ENCODE peak calls at places on chromosomes 4 and X, in four cellular contexts. O, S, U and C are unnamed samples.
A peak's percentile ranks its signal among the peaks of the same experiment; 100 is the strongest.

GRCh38 chr4:28350485-28350884 is 1489.8 kb downstream of the STIM2 start:
- DNase-seq in O (peak; percentile 53), S (peak; percentile 58), U (no peak), C (no peak)

GRCh38 chr4:107906458-107907100 is 24.8 kb upstream of the CYP2U1 start:
- DNase-seq in O (no peak), S (no peak), U (no peak), C (no peak)

GRCh38 chr4:108270466-108271450 is 102.0 kb upstream of the LEF1 start:
- DNase-seq in O (peak; percentile 93), S (peak; percentile 57), U (no peak), C (no peak)

GRCh38 chrX:97326456-97326855 is 442.7 kb downstream of the RPA4 start:
- DNase-seq in O (peak; percentile 7), S (no peak), U (no peak), C (peak; percentile 71)

GRCh38 chrX:13254870-13255269 is 65.0 kb downstream of the ATXN3L start:
- DNase-seq in O (no peak), S (no peak), U (no peak), C (no peak)

GRCh38 chrX:18654873-18655836 is 16.8 kb downstream of the RS1 start:
- DNase-seq in O (peak; percentile 38), S (peak; percentile 25), U (no peak), C (no peak)

GRCh38 chr4:128191115-128191897 is 96.3 kb downstream of the PGRMC2 start:
- DNase-seq in O (peak; percentile 78), S (peak; percentile 55), U (peak; percentile 37), C (peak; percentile 77)

GRCh38 chrX:139495324-139495723 is 35.2 kb upstream of the F9 start:
- DNase-seq in O (no peak), S (no peak), U (no peak), C (no peak)

GRCh38 chr4:3452376-3452775 is 10.6 kb downstream of the HGFAC start:
- DNase-seq in O (no peak), S (no peak), U (peak; percentile 41), C (no peak)

GRCh38 chr4:23999714-24000113 is 109.9 kb upstream of the PPARGC1A start:
- DNase-seq in O (peak; percentile 26), S (no peak), U (no peak), C (no peak)

GRCh38 chr4:19239565-19239964 is 1012.1 kb upstream of the SLIT2 start:
- DNase-seq in O (no peak), S (peak; percentile 52), U (no peak), C (no peak)

GRCh38 chr4:184815046-184815877 is 10.5 kb downstream of the ACSL1 start:
- DNase-seq in O (peak; percentile 67), S (peak; percentile 96), U (peak; percentile 60), C (peak; percentile 76)
- H2AFZ ChIP-seq in O (peak overlapping the region; percentile 12), S (peak overlapping the region; percentile 56), U (peak overlapping the region; percentile 8), C (no peak overlapping the region)

GRCh38 chr4:177204126-177204525 is 105.5 kb upstream of the NEIL3 start:
- DNase-seq in O (no peak), S (no peak), U (no peak), C (no peak)
- H2AFZ ChIP-seq in O (no peak overlapping the region), S (no peak overlapping the region), U (no peak overlapping the region), C (no peak overlapping the region)

DNA sequence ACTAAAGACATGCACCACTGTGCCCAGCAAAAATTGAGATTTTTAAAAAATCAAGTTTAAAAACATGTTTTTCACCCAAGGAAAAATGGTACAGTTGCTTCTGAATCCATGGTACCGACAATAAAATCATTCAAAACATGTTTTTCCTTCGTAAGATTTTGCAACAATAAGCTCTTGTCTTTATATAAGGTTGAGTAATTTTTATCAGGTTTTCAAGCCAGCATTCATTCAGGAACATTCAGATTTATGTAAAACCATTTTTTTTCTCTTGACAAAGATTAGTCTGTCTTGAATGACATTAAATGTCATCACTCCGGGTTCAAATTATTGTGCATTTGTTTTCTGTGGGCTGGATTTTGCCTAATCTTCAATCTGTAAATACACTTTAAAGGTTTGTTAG is 336.3 kb upstream of the HAND2 start:
- DNase-seq in O (no peak), S (no peak), U (no peak), C (no peak)
- H2AFZ ChIP-seq in O (no peak overlapping the region), S (no peak overlapping the region), U (no peak overlapping the region), C (no peak overlapping the region)

GRCh38 chr4:77843628-77844027 is 19.0 kb upstream of the MRPL1 start:
- DNase-seq in O (no peak), S (peak; percentile 54), U (no peak), C (no peak)
- H2AFZ ChIP-seq in O (no peak overlapping the region), S (peak overlapping the region; percentile 63), U (peak overlapping the region; percentile 52), C (peak overlapping the region; percentile 37)